ENCODE peak calls at places on chromosomes 16 and 17, in seven cellular contexts. V is cardiac muscle cell; F is CD4-positive, CD25-positive, alpha-beta regulatory T cell; L is GM03348; E is CD8-positive, alpha-beta memory T cell; K is foreskin keratinocyte; M is kidney tubule cell. U is an unnamed sample.

GRCh38 chr16:17845031-17845430 is 374.3 kb upstream of the XYLT1 start:
- DNase-seq in M (no peak), K (no peak), F (no peak), L (no peak), V (no peak), E (no peak), U (no peak)

GRCh38 chr17:45429338-45430005 is 3.2 kb downstream of the ARHGAP27 start:
- DNase-seq in L (no peak), K (no peak), F (no peak), M (peak; percentile 43), V (no peak), E (no peak), U (no peak)

GRCh38 chr16:50505115-50505514 is 43.1 kb upstream of the NKD1 start:
- DNase-seq in F (no peak), V (no peak), E (no peak), K (no peak), M (no peak), L (no peak), U (no peak)

GRCh38 chr16:67652578-67653130 is 7.4 kb downstream of the ACD start:
- DNase-seq in K (no peak), E (no peak), V (peak; percentile 8), M (peak; percentile 50), L (peak; percentile 78), F (no peak), U (no peak)

GRCh38 chr16:20673882-20674683 is 23.4 kb downstream of the ACSM1 start:
- DNase-seq in E (no peak), K (no peak), V (peak; percentile 51), F (no peak), M (peak; percentile 67), L (no peak), U (peak; percentile 24)

GRCh38 chr16:56277040-56277439 is 85.8 kb downstream of the GNAO1 start:
- DNase-seq in L (no peak), K (no peak), F (no peak), V (no peak), E (no peak), M (no peak), U (peak; percentile 45)

GRCh38 chr17:61072648-61073047 is 327.0 kb upstream of the TBX2 start:
- DNase-seq in F (no peak), K (no peak), E (no peak), L (no peak), V (no peak), M (no peak), U (no peak)

GRCh38 chr17:63956296-63956920 is 16.3 kb downstream of the SCN4A start:
- DNase-seq in K (no peak), L (no peak), E (no peak), V (no peak), M (peak; percentile 10), F (no peak), U (no peak)

GRCh38 chr16:73228649-73229048 is 180.7 kb upstream of the ZFHX3 start:
- DNase-seq in V (peak; percentile 93), E (no peak), L (peak; percentile 29), K (no peak), F (no peak), M (peak; percentile 11), U (no peak)

GRCh38 chr16:17343028-17343427 is 127.7 kb downstream of the XYLT1 start:
- DNase-seq in K (no peak), M (no peak), F (no peak), V (no peak), L (no peak), E (peak; percentile 27), U (peak; percentile 27)

GRCh38 chr17:62724398-62725146 is 83.5 kb downstream of the MARCHF10 start:
- DNase-seq in K (peak; percentile 72), E (peak; percentile 44), F (peak; percentile 28), M (peak; percentile 70), L (no peak), V (no peak), U (no peak)

GRCh38 chr17:73645050-73645871 is 1.0 kb upstream of the SDK2 start:
- DNase-seq in L (peak; percentile 63), K (no peak), M (peak; percentile 28), F (no peak), V (peak; percentile 57), E (no peak), U (peak; percentile 51)

GRCh38 chr17:2701996-2702741 is 9.4 kb downstream of the CLUH start:
- DNase-seq in E (no peak), F (no peak), L (no peak), K (no peak), V (no peak), M (no peak), U (no peak)

GRCh38 chr16:12271006-12271405 is 294.5 kb downstream of the SNX29 start:
- DNase-seq in E (no peak), K (no peak), V (peak; percentile 17), L (peak; percentile 58), M (peak; percentile 24), F (no peak), U (peak; percentile 77)

GRCh38 chr16:81875461-81875860 is 96.4 kb downstream of the PLCG2 start:
- DNase-seq in V (no peak), M (no peak), K (no peak), E (no peak), L (no peak), F (no peak), U (no peak)

U was measured in SK-MEL-5.